ENCODE peak calls at places on chromosomes 11 and 22, in five cellular contexts. One of them, this sample, is unnamed.

GRCh38 chr11:58592760-58593472 is 14.1 kb downstream of the ZFP91 start:
- DNase-seq in lower leg skin: no peak
- DNase-seq in IMR-90: no peak
- DNase-seq in esophagus squamous epithelium: no peak
- DNase-seq in upper lobe of right lung: no peak
- DNase-seq in this sample: no peak

GRCh38 chr11:17733261-17733660 is 1.3 kb upstream of the KCNC1 start:
- DNase-seq in upper lobe of right lung: no peak
- DNase-seq in lower leg skin: no peak
- DNase-seq in IMR-90: no peak
- DNase-seq in esophagus squamous epithelium: no peak
- DNase-seq in this sample: no peak

GRCh38 chr22:45205624-45205925 is 35.1 kb downstream of the KIAA0930 start:
- DNase-seq in esophagus squamous epithelium: no peak
- DNase-seq in upper lobe of right lung: no peak
- DNase-seq in lower leg skin: no peak
- DNase-seq in IMR-90: no peak
- DNase-seq in this sample: no peak

GRCh38 chr22:49770454-49771265 is 57.0 kb downstream of the BRD1 start:
- DNase-seq in esophagus squamous epithelium: no peak
- DNase-seq in IMR-90: no peak
- DNase-seq in upper lobe of right lung: peak
- DNase-seq in lower leg skin: no peak
- DNase-seq in this sample: no peak

GRCh38 chr11:2547806-2548205 is 103.0 kb downstream of the KCNQ1 start:
- DNase-seq in lower leg skin: no peak
- DNase-seq in upper lobe of right lung: peak
- DNase-seq in esophagus squamous epithelium: no peak
- DNase-seq in IMR-90: no peak
- DNase-seq in this sample: no peak

GRCh38 chr11:34380696-34381095 is 22.9 kb upstream of the ABTB2 start:
- DNase-seq in upper lobe of right lung: no peak
- DNase-seq in lower leg skin: no peak
- DNase-seq in IMR-90: peak
- DNase-seq in esophagus squamous epithelium: no peak
- DNase-seq in this sample: no peak

GRCh38 chr22:31291716-31292644 is at the start of gene PIK3IP1:
- DNase-seq in upper lobe of right lung: peak
- DNase-seq in esophagus squamous epithelium: peak
- DNase-seq in IMR-90: peak
- DNase-seq in lower leg skin: peak
- DNase-seq in this sample: peak

GRCh38 chr22:46614070-46614931 is 5.9 kb upstream of the GRAMD4 start:
- DNase-seq in IMR-90: no peak
- DNase-seq in lower leg skin: no peak
- DNase-seq in esophagus squamous epithelium: no peak
- DNase-seq in upper lobe of right lung: no peak
- DNase-seq in this sample: no peak

GRCh38 chr11:128532571-128533091 is 54.7 kb downstream of the ETS1 start:
- DNase-seq in esophagus squamous epithelium: no peak
- DNase-seq in lower leg skin: no peak
- DNase-seq in IMR-90: no peak
- DNase-seq in upper lobe of right lung: no peak
- DNase-seq in this sample: no peak

GRCh38 chr11:7551571-7551970 is 37.8 kb downstream of the PPFIBP2 start:
- DNase-seq in lower leg skin: no peak
- DNase-seq in upper lobe of right lung: no peak
- DNase-seq in IMR-90: peak
- DNase-seq in esophagus squamous epithelium: no peak
- DNase-seq in this sample: peak

GRCh38 chr11:70550456-70551195 is 152.3 kb downstream of the CTTN start:
- DNase-seq in upper lobe of right lung: no peak
- DNase-seq in lower leg skin: no peak
- DNase-seq in IMR-90: no peak
- DNase-seq in esophagus squamous epithelium: no peak
- DNase-seq in this sample: no peak

GRCh38 chr22:36136475-36136874 is 24.1 kb downstream of the APOL3 start:
- DNase-seq in lower leg skin: peak
- DNase-seq in upper lobe of right lung: no peak
- DNase-seq in esophagus squamous epithelium: no peak
- DNase-seq in IMR-90: peak
- DNase-seq in this sample: peak

GRCh38 chr11:4467043-4467442 is 15.4 kb upstream of the OR52K1 start:
- DNase-seq in IMR-90: no peak
- DNase-seq in lower leg skin: no peak
- DNase-seq in upper lobe of right lung: no peak
- DNase-seq in esophagus squamous epithelium: no peak
- DNase-seq in this sample: no peak

GRCh38 chr22:17303840-17304779 is 65.2 kb upstream of the CECR2 start:
- DNase-seq in esophagus squamous epithelium: no peak
- DNase-seq in lower leg skin: no peak
- DNase-seq in upper lobe of right lung: no peak
- DNase-seq in IMR-90: no peak
- DNase-seq in this sample: no peak
- H3K4me3 ChIP-seq in esophagus squamous epithelium: no peak
- H3K4me3 ChIP-seq in lower leg skin: no peak
- H3K4me3 ChIP-seq in upper lobe of right lung: no peak
- H3K4me3 ChIP-seq in IMR-90: no peak
- H3K4me3 ChIP-seq in this sample: no peak

DNA sequence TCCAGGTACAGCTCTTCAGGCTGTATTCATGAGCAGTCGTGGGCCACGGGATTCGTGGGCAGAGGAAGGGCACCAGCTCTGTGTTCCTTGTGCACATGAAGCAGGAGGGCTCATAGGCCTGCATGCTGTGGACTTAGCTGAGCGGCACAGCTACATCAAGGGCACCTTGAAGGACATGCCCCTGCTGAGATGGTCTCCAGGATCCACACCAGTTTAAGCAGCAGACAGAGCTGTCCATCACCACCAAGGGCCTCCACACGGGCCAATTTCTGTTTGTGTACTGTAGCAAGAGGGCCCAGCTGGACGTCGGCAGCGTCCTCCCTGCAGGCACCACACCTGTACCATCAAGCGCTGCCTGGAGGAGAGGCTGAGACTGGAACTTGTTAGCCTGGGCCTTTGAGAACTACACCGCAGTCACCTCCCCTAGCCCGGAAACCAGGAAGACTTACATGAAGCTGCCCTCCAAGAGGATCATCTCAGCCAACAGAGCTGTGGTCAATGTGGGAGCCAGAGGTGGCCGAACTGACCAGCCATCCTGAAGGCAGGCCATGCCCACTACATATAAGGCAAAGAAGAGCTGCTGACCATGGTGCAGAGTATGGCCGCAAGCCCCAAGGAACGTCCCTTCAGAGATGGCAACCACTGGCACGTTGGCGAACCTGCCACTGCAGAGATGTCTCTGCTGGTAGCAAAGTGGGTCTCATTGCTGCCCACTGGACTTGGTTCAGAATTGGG is 32.7 kb upstream of the GNB1L start:
- DNase-seq in lower leg skin: no peak
- DNase-seq in upper lobe of right lung: no peak
- DNase-seq in esophagus squamous epithelium: no peak
- DNase-seq in IMR-90: no peak
- DNase-seq in this sample: no peak
- H3K4me3 ChIP-seq in lower leg skin: no peak
- H3K4me3 ChIP-seq in upper lobe of right lung: no peak
- H3K4me3 ChIP-seq in esophagus squamous epithelium: no peak
- H3K4me3 ChIP-seq in IMR-90: no peak
- H3K4me3 ChIP-seq in this sample: no peak

DNA sequence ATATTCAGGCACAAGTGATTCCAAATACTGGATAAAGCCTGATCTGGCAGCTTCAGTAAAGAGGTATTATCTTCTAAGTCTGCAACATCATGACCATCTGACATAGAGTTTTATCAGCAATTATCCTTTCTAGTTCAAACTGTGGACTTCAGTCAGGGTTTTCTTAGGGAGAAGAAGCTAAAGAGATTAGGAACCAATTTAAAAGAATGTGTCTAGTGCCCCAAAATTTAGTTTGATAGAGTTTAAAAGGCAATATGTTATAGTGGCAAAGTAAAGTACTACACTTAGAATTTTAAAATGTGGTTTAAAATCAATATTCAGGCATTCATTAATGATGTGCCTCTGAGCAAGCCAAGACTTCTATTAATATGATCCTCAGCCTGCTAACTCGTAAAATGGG is 5.4 kb downstream of the PAK1 start:
- DNase-seq in esophagus squamous epithelium: no peak
- DNase-seq in IMR-90: no peak
- DNase-seq in upper lobe of right lung: no peak
- DNase-seq in lower leg skin: no peak
- DNase-seq in this sample: no peak
- H3K4me3 ChIP-seq in esophagus squamous epithelium: no peak
- H3K4me3 ChIP-seq in IMR-90: no peak
- H3K4me3 ChIP-seq in upper lobe of right lung: no peak
- H3K4me3 ChIP-seq in lower leg skin: no peak
- H3K4me3 ChIP-seq in this sample: no peak

GRCh38 chr11:925158-925495 is 543 bp upstream of the AP2A2 start:
- DNase-seq in lower leg skin: no peak
- DNase-seq in upper lobe of right lung: no peak
- DNase-seq in IMR-90: no peak
- DNase-seq in esophagus squamous epithelium: no peak
- DNase-seq in this sample: no peak
- H3K4me3 ChIP-seq in lower leg skin: peak
- H3K4me3 ChIP-seq in upper lobe of right lung: peak
- H3K4me3 ChIP-seq in IMR-90: peak
- H3K4me3 ChIP-seq in esophagus squamous epithelium: peak
- H3K4me3 ChIP-seq in this sample: peak

DNA sequence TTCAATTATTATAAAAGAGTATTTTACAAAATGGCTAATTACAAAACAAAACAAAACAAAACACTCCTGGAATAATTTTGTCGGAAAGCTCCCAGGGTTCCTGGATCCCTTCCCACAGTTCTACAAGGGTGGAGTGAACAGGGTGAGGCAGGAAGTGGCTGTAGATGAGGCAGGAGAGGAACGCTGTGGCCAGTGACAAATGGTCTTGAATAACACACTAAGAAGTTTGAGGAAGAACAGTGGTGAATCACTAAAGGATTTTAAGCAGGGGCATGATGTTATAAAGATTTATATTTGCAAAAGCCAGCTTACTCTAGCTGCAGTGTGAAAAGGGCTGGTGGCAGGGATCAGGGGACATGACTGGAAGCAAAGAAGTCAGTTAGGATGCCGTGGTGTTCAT is 33.8 kb upstream of the APOA1 start:
- DNase-seq in upper lobe of right lung: no peak
- DNase-seq in esophagus squamous epithelium: no peak
- DNase-seq in lower leg skin: no peak
- DNase-seq in IMR-90: peak
- DNase-seq in this sample: peak
- H3K4me3 ChIP-seq in upper lobe of right lung: no peak
- H3K4me3 ChIP-seq in esophagus squamous epithelium: no peak
- H3K4me3 ChIP-seq in lower leg skin: no peak
- H3K4me3 ChIP-seq in IMR-90: no peak
- H3K4me3 ChIP-seq in this sample: peak

GRCh38 chr11:132504501-132505041 is 1027.7 kb downstream of the OPCML start:
- DNase-seq in IMR-90: no peak
- DNase-seq in lower leg skin: no peak
- DNase-seq in upper lobe of right lung: no peak
- DNase-seq in esophagus squamous epithelium: no peak
- DNase-seq in this sample: no peak
- H3K4me3 ChIP-seq in IMR-90: no peak
- H3K4me3 ChIP-seq in lower leg skin: no peak
- H3K4me3 ChIP-seq in upper lobe of right lung: no peak
- H3K4me3 ChIP-seq in esophagus squamous epithelium: no peak
- H3K4me3 ChIP-seq in this sample: no peak